ENCODE peak calls at places on chromosomes 1 and 21, in seven cellular contexts. E, I, C, D, V, H and Q are unnamed samples.

GRCh38 chr21:45259206-45259795 is 28.4 kb downstream of the POFUT2 start:
- DNase-seq in E (no peak), I (no peak), C (no peak), D (no peak), V (no peak), H (no peak), Q (no peak)

GRCh38 chr1:216054593-216054992 is 368.7 kb downstream of the USH2A start:
- DNase-seq in E (no peak), I (no peak), C (no peak), D (no peak), V (no peak), H (no peak), Q (no peak)

GRCh38 chr1:58549231-58549958 is 2.9 kb upstream of the OMA1 start:
- DNase-seq in E (no peak), I (no peak), C (no peak), D (no peak), V (no peak), H (no peak), Q (no peak)

GRCh38 chr1:109266965-109267364 is 16.0 kb downstream of the PSRC1 start:
- DNase-seq in E (no peak), I (peak; percentile 55), C (peak; percentile 64), D (no peak), V (no peak), H (no peak), Q (no peak)

GRCh38 chr1:111920221-111921024 is 69.0 kb downstream of the KCND3 start:
- DNase-seq in E (peak; percentile 7), I (peak; percentile 23), C (peak; percentile 6), D (no peak), V (no peak), H (no peak), Q (peak; percentile 80)

GRCh38 chr1:21261551-21262281 is 28.5 kb downstream of the ECE1 start:
- DNase-seq in E (peak; percentile 88), I (peak; percentile 97), C (peak; percentile 98), D (peak; percentile 66), V (no peak), H (no peak), Q (peak; percentile 96)

GRCh38 chr1:162056043-162056442 is 13.4 kb upstream of the NOS1AP start:
- DNase-seq in E (no peak), I (peak; percentile 80), C (peak; percentile 80), D (peak; percentile 49), V (peak; percentile 75), H (peak; percentile 70), Q (peak; percentile 67)

GRCh38 chr1:3013371-3014038 is 7.8 kb upstream of the ACTRT2 start:
- DNase-seq in E (no peak), I (no peak), C (no peak), D (no peak), V (no peak), H (no peak), Q (no peak)

GRCh38 chr1:235052067-235053008 is 76.3 kb downstream of the TOMM20 start:
- DNase-seq in E (no peak), I (no peak), C (no peak), D (no peak), V (no peak), H (no peak), Q (no peak)

GRCh38 chr1:64147759-64148158 is 55.7 kb upstream of the UBE2U start:
- DNase-seq in E (no peak), I (peak; percentile 21), C (no peak), D (no peak), V (no peak), H (no peak), Q (no peak)

GRCh38 chr1:8818325-8818775 is 910 bp upstream of the RERE start:
- DNase-seq in E (peak; percentile 27), I (peak; percentile 89), C (peak; percentile 93), D (peak; percentile 39), V (no peak), H (no peak), Q (peak; percentile 70)

GRCh38 chr1:208207388-208208131 is 36.6 kb downstream of the PLXNA2 start:
- DNase-seq in E (peak; percentile 69), I (peak; percentile 99), C (peak; percentile 99), D (peak; percentile 73), V (no peak), H (no peak), Q (peak; percentile 91)

GRCh38 chr21:29205988-29206387 is 75.5 kb downstream of the MAP3K7CL start:
- DNase-seq in E (no peak), I (no peak), C (no peak), D (no peak), V (no peak), H (no peak), Q (no peak)

GRCh38 chr1:10217748-10218441 is 7.5 kb downstream of the KIF1B start:
- DNase-seq in E (no peak), I (peak; percentile 21), C (no peak), D (no peak), V (no peak), H (no peak), Q (peak; percentile 28)

GRCh38 chr21:32456497-32456918 is 44.0 kb downstream of the EVA1C start:
- DNase-seq in E (no peak), I (peak; percentile 84), C (peak; percentile 79), D (no peak), V (no peak), H (no peak), Q (peak; percentile 55)

GRCh38 chr1:101992816-101993575 is 3.7 kb downstream of the OLFM3 start:
- DNase-seq in E (no peak), I (no peak), C (no peak), D (no peak), V (no peak), H (no peak), Q (no peak)

GRCh38 chr1:87123610-87124009 is 205.1 kb upstream of the LMO4 start:
- DNase-seq in E (no peak), I (no peak), C (no peak), D (no peak), V (no peak), H (no peak), Q (no peak)

GRCh38 chr1:7402548-7402850 is 368.6 kb upstream of the VAMP3 start:
- DNase-seq in E (no peak), I (no peak), C (no peak), D (no peak), V (no peak), H (no peak), Q (no peak)

GRCh38 chr1:66381626-66382275 is 152.2 kb upstream of the SGIP1 start:
- DNase-seq in E (no peak), I (no peak), C (no peak), D (no peak), V (no peak), H (no peak), Q (no peak)

GRCh38 chr1:37353871-37354270 is 120.5 kb upstream of the ZC3H12A start:
- DNase-seq in E (no peak), I (no peak), C (no peak), D (no peak), V (no peak), H (no peak), Q (no peak)

GRCh38 chr1:218459878-218460277 is 114.7 kb downstream of the TGFB2 start:
- DNase-seq in E (peak; percentile 83), I (peak; percentile 91), C (peak; percentile 95), D (no peak), V (peak; percentile 45), H (no peak), Q (peak; percentile 82)

DNA sequence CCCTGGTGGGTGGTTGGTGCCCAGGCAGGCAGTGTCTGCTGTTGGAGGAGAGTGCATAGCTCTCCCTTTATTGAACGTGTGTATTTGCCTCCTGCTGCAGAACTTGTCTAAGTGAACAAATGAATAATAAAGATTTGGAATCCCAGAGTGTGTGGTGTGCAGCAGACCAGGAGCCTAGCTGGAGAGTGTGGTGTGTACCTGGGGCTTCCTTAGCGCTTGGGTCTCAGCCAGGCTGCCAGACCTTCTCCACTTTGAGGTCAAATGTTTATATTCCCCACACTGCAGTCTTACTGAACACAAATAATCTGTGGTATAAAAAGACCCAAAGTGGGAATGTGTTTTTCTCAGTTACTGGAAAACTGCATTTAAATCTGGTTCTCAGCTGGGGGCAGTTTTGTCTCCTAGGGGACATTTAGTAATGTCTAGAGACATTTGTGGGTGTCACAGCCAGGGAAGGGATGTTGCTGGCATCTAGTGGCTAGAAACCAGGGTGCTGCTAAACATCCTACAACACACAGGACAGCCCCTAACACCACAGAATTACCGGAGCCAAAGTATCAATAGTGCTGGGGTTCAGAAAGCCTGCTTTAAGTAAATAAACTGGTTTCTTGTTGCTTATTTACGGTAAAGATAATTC is 23.6 kb downstream of the SLC37A1 start:
- DNase-seq in E (no peak), I (peak; percentile 16), C (peak; percentile 18), D (no peak), V (peak; percentile 34), H (no peak), Q (no peak)
- TF ChIP-seq CTCF in E (peak; percentile 37), I (peak; percentile 26), C (peak; percentile 12), D (no peak), V (no peak), H (peak; percentile 13), Q (no peak)

DNA sequence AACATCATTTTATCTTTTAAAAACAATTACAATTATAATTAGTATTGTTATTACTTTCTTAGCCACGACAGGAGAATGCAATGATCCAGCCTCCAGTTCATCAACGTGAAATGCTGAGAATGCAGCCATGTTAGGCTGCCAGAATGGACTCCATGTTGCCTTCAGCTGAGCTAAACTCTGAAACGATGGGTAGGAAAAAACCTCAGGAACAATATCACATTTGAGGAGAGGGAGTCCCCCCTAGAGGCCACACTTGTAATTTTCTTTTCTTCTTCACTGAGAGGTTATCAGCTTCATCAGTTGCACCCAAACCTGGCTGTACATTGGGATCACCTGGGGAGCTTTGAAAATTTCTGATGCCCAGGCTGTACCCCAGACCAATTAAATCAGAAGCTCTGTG is 34.6 kb upstream of the DNAH14 start:
- DNase-seq in E (no peak), I (peak; percentile 33), C (peak; percentile 5), D (no peak), V (no peak), H (no peak), Q (peak; percentile 37)
- TF ChIP-seq CTCF in E (peak; percentile 35), I (peak; percentile 30), C (peak; percentile 13), D (peak; percentile 23), V (peak; percentile 47), H (peak; percentile 28), Q (peak; percentile 64)

GRCh38 chr1:186680031-186681012 is at the start of gene PTGS2:
- DNase-seq in E (peak; percentile 90), I (peak; percentile 98), C (peak; percentile 99), D (peak; percentile 58), V (peak; percentile 95), H (peak; percentile 74), Q (peak; percentile 97)
- TF ChIP-seq CTCF in E (peak; percentile 62), I (peak; percentile 57), C (peak; percentile 56), D (no peak), V (peak; percentile 36), H (peak; percentile 34), Q (peak; percentile 72)

DNA sequence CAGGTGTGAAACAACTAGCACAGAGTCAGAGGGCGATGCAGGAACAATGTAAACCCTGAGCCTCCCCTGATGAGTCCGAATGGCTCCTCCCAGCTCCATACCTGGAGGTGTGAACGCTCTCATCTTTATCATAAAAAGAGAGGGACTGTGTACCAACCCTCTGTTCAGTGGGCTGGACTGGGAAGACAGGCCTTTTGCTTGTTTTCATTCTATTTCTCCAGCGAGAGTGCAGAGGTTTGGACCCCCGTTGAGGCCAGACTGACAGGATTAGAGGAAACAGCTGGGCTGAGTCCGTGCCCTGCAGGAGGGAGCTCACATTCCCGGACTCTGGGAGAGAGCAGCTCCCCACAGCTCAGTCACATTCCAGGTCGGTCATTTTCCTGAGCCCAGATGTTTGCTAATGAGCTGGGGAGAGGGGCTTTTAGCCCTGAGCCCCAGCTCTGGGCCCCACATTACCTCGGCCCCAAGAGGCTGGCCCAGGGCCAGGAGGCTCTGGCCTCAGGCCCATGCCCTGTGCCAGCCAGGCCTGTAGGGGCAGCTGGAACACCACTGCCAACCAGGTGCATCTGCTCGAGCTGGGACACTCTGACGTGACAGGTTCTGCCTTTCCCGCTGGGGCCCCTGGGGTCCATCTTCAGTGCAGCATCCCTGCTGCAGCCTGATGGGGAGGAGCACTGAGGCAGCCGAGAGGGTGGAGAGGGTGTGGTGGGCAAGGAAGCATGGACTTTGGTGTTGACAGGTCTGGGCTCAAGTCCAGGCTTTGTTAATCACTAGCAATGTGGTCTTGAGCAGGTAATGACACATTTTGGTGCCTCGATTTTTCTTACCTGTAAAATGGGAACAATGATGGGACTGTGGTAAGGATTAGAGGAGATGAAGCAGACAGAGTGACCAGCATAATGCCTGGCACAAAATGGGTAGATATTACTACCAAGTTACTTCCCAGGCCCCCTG is 3.5 kb upstream of the NBL1 start:
- DNase-seq in E (no peak), I (no peak), C (no peak), D (no peak), V (no peak), H (peak; percentile 32), Q (no peak)
- TF ChIP-seq CTCF in E (no peak), I (no peak), C (no peak), D (no peak), V (no peak), H (no peak), Q (no peak)